ENCODE peak calls at places on chromosomes 16 and 17, in ten cellular contexts. One of them, this sample, is unnamed.

GRCh38 chr16:26729917-26730541 is 336.7 kb upstream of the C16orf82 start:
- ATAC-seq in heart right ventricle: no peak
- ATAC-seq in stimulated activated memory B cell treated with anti-CD40 and anti-IgM and Interleukin-4, amounts not matched to agents 10 μg/mL and 1 μg/mL and 100 μg/mL, for 72 hours: no peak
- ATAC-seq in sciatic nerve: no peak
- ATAC-seq in activated CD4-positive, CD25-positive, alpha-beta regulatory T cell treated with anti-CD3 and anti-CD28 coated beads, Interleukin-2, amount 50 U/mL, for 24 hours: no peak
- ATAC-seq in left cardiac atrium: no peak
- ATAC-seq in activated CD8-positive, alpha-beta T cell treated with anti-CD3 and anti-CD28 coated beads for 36 hours: no peak
- ATAC-seq in HCT116: no peak
- ATAC-seq in RWPE2: no peak
- ATAC-seq in left ventricle myocardium superior: no peak
- ATAC-seq in this sample: no peak

GRCh38 chr17:4249452-4250029 is 14.2 kb downstream of the ANKFY1 start:
- ATAC-seq in activated CD4-positive, CD25-positive, alpha-beta regulatory T cell treated with anti-CD3 and anti-CD28 coated beads, Interleukin-2, amount 50 U/mL, for 24 hours: no peak
- ATAC-seq in sciatic nerve: no peak
- ATAC-seq in HCT116: peak
- ATAC-seq in left ventricle myocardium superior: peak
- ATAC-seq in stimulated activated memory B cell treated with anti-CD40 and anti-IgM and Interleukin-4, amounts not matched to agents 10 μg/mL and 1 μg/mL and 100 μg/mL, for 72 hours: no peak
- ATAC-seq in heart right ventricle: no peak
- ATAC-seq in left cardiac atrium: no peak
- ATAC-seq in activated CD8-positive, alpha-beta T cell treated with anti-CD3 and anti-CD28 coated beads for 36 hours: no peak
- ATAC-seq in RWPE2: no peak
- ATAC-seq in this sample: no peak

GRCh38 chr16:54447606-54448440 is 161.2 kb upstream of the IRX3 start:
- ATAC-seq in left cardiac atrium: no peak
- ATAC-seq in left ventricle myocardium superior: no peak
- ATAC-seq in sciatic nerve: peak
- ATAC-seq in stimulated activated memory B cell treated with anti-CD40 and anti-IgM and Interleukin-4, amounts not matched to agents 10 μg/mL and 1 μg/mL and 100 μg/mL, for 72 hours: no peak
- ATAC-seq in activated CD4-positive, CD25-positive, alpha-beta regulatory T cell treated with anti-CD3 and anti-CD28 coated beads, Interleukin-2, amount 50 U/mL, for 24 hours: no peak
- ATAC-seq in RWPE2: peak
- ATAC-seq in HCT116: peak
- ATAC-seq in heart right ventricle: no peak
- ATAC-seq in activated CD8-positive, alpha-beta T cell treated with anti-CD3 and anti-CD28 coated beads for 36 hours: no peak
- ATAC-seq in this sample: peak

GRCh38 chr16:75452464-75453190 is 11.9 kb downstream of the TMEM170A start:
- ATAC-seq in left cardiac atrium: peak
- ATAC-seq in HCT116: no peak
- ATAC-seq in sciatic nerve: no peak
- ATAC-seq in RWPE2: no peak
- ATAC-seq in activated CD8-positive, alpha-beta T cell treated with anti-CD3 and anti-CD28 coated beads for 36 hours: no peak
- ATAC-seq in heart right ventricle: peak
- ATAC-seq in left ventricle myocardium superior: peak
- ATAC-seq in stimulated activated memory B cell treated with anti-CD40 and anti-IgM and Interleukin-4, amounts not matched to agents 10 μg/mL and 1 μg/mL and 100 μg/mL, for 72 hours: no peak
- ATAC-seq in activated CD4-positive, CD25-positive, alpha-beta regulatory T cell treated with anti-CD3 and anti-CD28 coated beads, Interleukin-2, amount 50 U/mL, for 24 hours: no peak
- ATAC-seq in this sample: no peak

GRCh38 chr16:15055141-15056053 is 477 bp downstream of the NTAN1 start:
- ATAC-seq in activated CD8-positive, alpha-beta T cell treated with anti-CD3 and anti-CD28 coated beads for 36 hours: peak
- ATAC-seq in left ventricle myocardium superior: peak
- ATAC-seq in left cardiac atrium: peak
- ATAC-seq in stimulated activated memory B cell treated with anti-CD40 and anti-IgM and Interleukin-4, amounts not matched to agents 10 μg/mL and 1 μg/mL and 100 μg/mL, for 72 hours: peak
- ATAC-seq in activated CD4-positive, CD25-positive, alpha-beta regulatory T cell treated with anti-CD3 and anti-CD28 coated beads, Interleukin-2, amount 50 U/mL, for 24 hours: peak
- ATAC-seq in heart right ventricle: peak
- ATAC-seq in HCT116: peak
- ATAC-seq in RWPE2: no peak
- ATAC-seq in sciatic nerve: peak
- ATAC-seq in this sample: peak

GRCh38 chr17:57489321-57489720 is 233.0 kb downstream of the MSI2 start:
- ATAC-seq in left cardiac atrium: peak
- ATAC-seq in left ventricle myocardium superior: no peak
- ATAC-seq in RWPE2: no peak
- ATAC-seq in heart right ventricle: no peak
- ATAC-seq in HCT116: no peak
- ATAC-seq in activated CD8-positive, alpha-beta T cell treated with anti-CD3 and anti-CD28 coated beads for 36 hours: no peak
- ATAC-seq in sciatic nerve: no peak
- ATAC-seq in activated CD4-positive, CD25-positive, alpha-beta regulatory T cell treated with anti-CD3 and anti-CD28 coated beads, Interleukin-2, amount 50 U/mL, for 24 hours: no peak
- ATAC-seq in stimulated activated memory B cell treated with anti-CD40 and anti-IgM and Interleukin-4, amounts not matched to agents 10 μg/mL and 1 μg/mL and 100 μg/mL, for 72 hours: no peak
- ATAC-seq in this sample: no peak

GRCh38 chr16:28981517-28981916 is 3.3 kb upstream of the LAT start:
- ATAC-seq in stimulated activated memory B cell treated with anti-CD40 and anti-IgM and Interleukin-4, amounts not matched to agents 10 μg/mL and 1 μg/mL and 100 μg/mL, for 72 hours: no peak
- ATAC-seq in sciatic nerve: no peak
- ATAC-seq in activated CD8-positive, alpha-beta T cell treated with anti-CD3 and anti-CD28 coated beads for 36 hours: no peak
- ATAC-seq in activated CD4-positive, CD25-positive, alpha-beta regulatory T cell treated with anti-CD3 and anti-CD28 coated beads, Interleukin-2, amount 50 U/mL, for 24 hours: no peak
- ATAC-seq in left ventricle myocardium superior: no peak
- ATAC-seq in heart right ventricle: no peak
- ATAC-seq in RWPE2: no peak
- ATAC-seq in left cardiac atrium: no peak
- ATAC-seq in HCT116: peak
- ATAC-seq in this sample: no peak

GRCh38 chr17:75645501-75645888 is 12.3 kb downstream of the SMIM5 start:
- ATAC-seq in RWPE2: peak
- ATAC-seq in sciatic nerve: no peak
- ATAC-seq in activated CD8-positive, alpha-beta T cell treated with anti-CD3 and anti-CD28 coated beads for 36 hours: no peak
- ATAC-seq in activated CD4-positive, CD25-positive, alpha-beta regulatory T cell treated with anti-CD3 and anti-CD28 coated beads, Interleukin-2, amount 50 U/mL, for 24 hours: no peak
- ATAC-seq in left cardiac atrium: no peak
- ATAC-seq in stimulated activated memory B cell treated with anti-CD40 and anti-IgM and Interleukin-4, amounts not matched to agents 10 μg/mL and 1 μg/mL and 100 μg/mL, for 72 hours: no peak
- ATAC-seq in left ventricle myocardium superior: no peak
- ATAC-seq in HCT116: peak
- ATAC-seq in heart right ventricle: no peak
- ATAC-seq in this sample: no peak

This sample was measured in gastroesophageal sphincter.